ENCODE peak calls at places on chromosome 13, in four cellular contexts. W, X, R and H are unnamed samples.
A peak's percentile ranks its signal among the peaks of the same experiment; 100 is the strongest.

GRCh38 chr13:30394798-30395191 is 27.5 kb upstream of the UBE2L5 start:
- DNase-seq in R (no peak), X (no peak), W (no peak), H (peak; percentile 61)

GRCh38 chr13:110553417-110553816 is 8.1 kb downstream of the RAB20 start:
- DNase-seq in R (no peak), X (peak; percentile 25), W (no peak), H (no peak)

GRCh38 chr13:41917641-41918040 is 43.3 kb downstream of the VWA8 start:
- DNase-seq in W (no peak), X (no peak), R (no peak), H (no peak)

GRCh38 chr13:44583126-44583525 is 7.0 kb upstream of the TSC22D1 start:
- DNase-seq in R (no peak), W (no peak), X (no peak), H (no peak)

GRCh38 chr13:70623260-70623659 is 515.0 kb upstream of the KLHL1 start:
- DNase-seq in X (no peak), W (no peak), R (no peak), H (no peak)

GRCh38 chr13:51330741-51331140 is 8.8 kb upstream of the SERPINE3 start:
- DNase-seq in W (no peak), R (no peak), X (no peak), H (peak; percentile 7)

GRCh38 chr13:75489502-75490263 is 7.7 kb upstream of the TBC1D4 start:
- DNase-seq in R (no peak), X (peak; percentile 46), W (no peak), H (peak; percentile 76)

GRCh38 chr13:27172495-27172842 is 858 bp upstream of the USP12 start:
- DNase-seq in R (no peak), X (no peak), W (no peak), H (no peak)

GRCh38 chr13:95133498-95133897 is 167.8 kb downstream of the ABCC4 start:
- DNase-seq in X (no peak), W (no peak), R (no peak), H (no peak)

GRCh38 chr13:85654227-85654626 is 145.0 kb downstream of the SLITRK6 start:
- DNase-seq in W (no peak), X (no peak), R (no peak), H (no peak)

GRCh38 chr13:85655040-85655439 is 144.2 kb downstream of the SLITRK6 start:
- DNase-seq in W (no peak), R (no peak), X (no peak), H (no peak)

GRCh38 chr13:85661639-85662038 is 137.6 kb downstream of the SLITRK6 start:
- DNase-seq in R (no peak), X (no peak), W (no peak), H (no peak)

GRCh38 chr13:85657942-85658341 is 141.3 kb downstream of the SLITRK6 start:
- DNase-seq in X (no peak), R (no peak), W (no peak), H (no peak)

GRCh38 chr13:85659493-85659892 is 139.7 kb downstream of the SLITRK6 start:
- DNase-seq in R (no peak), W (no peak), X (no peak), H (no peak)
- TF ChIP-seq CBX5 in R (no peak), W (no peak), X (no peak), H (no peak)

GRCh38 chr13:108830916-108831315 is 201.5 kb downstream of the MYO16 start:
- DNase-seq in X (no peak), R (no peak), W (no peak), H (no peak)
- TF ChIP-seq CBX5 in X (no peak), R (no peak), W (no peak), H (no peak)

DNA sequence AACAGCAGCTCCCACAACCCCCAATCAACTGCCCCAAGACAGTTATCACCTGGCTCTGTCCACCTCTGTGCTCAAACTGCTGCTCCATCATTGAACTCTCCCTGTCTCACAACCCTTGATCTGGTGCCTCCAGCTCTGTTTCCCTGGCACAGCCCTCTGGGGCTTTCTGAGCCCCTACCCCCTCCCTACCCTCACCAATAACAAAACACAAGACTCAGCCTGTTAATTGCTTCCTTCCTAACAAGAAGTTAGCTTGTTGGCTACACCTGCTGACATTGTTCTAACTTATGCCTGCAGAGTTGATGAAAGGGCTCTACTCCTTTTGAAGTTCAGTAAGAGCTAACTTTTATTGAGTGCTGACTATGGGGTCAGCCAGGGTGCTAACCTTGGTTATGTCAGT is 99.4 kb upstream of the FNDC3A start:
- DNase-seq in R (no peak), X (no peak), W (no peak), H (no peak)
- TF ChIP-seq CBX5 in R (no peak), X (no peak), W (no peak), H (no peak)

GRCh38 chr13:35729926-35730627 is 253.6 kb upstream of the MAB21L1 start:
- DNase-seq in X (no peak), W (no peak), R (no peak), H (peak; percentile 38)
- TF ChIP-seq CBX5 in X (no peak), W (no peak), R (no peak), H (no peak)